ENCODE peak calls at places on chromosomes 13 and 19, in five cellular contexts. X is cardiac fibroblast, I is A549, J is HFFc6, U is fibroblast of pulmonary artery. K is an unnamed sample.

GRCh38 chr19:10805075-10805757 is 30.8 kb downstream of the TMED1 start:
- DNase-seq in X (no peak), I (no peak), J (no peak), U (no peak), K (no peak)

GRCh38 chr13:41054212-41054877 is 7.0 kb upstream of the WBP4 start:
- DNase-seq in X (peak), I (peak), J (peak), U (peak), K (peak)

GRCh38 chr13:71632721-71633120 is 234.3 kb downstream of the DACH1 start:
- DNase-seq in X (peak), I (no peak), J (no peak), U (peak), K (no peak)

GRCh38 chr19:49427855-49428546 is 2.8 kb downstream of the GFY start:
- DNase-seq in X (no peak), I (no peak), J (no peak), U (no peak), K (no peak)

GRCh38 chr13:114067886-114068722 is 64.3 kb downstream of the RASA3 start:
- DNase-seq in X (no peak), I (no peak), J (no peak), U (no peak), K (no peak)

GRCh38 chr13:76600086-76600485 is 286.1 kb downstream of the KCTD12 start:
- DNase-seq in X (peak), I (no peak), J (no peak), U (peak), K (peak)

GRCh38 chr19:3547301-3547731 is 8.3 kb downstream of the TEKTIP1 start:
- DNase-seq in X (no peak), I (no peak), J (no peak), U (peak), K (no peak)

GRCh38 chr19:7441468-7442146 is 47.2 kb downstream of the PEX11G start:
- DNase-seq in X (no peak), I (no peak), J (no peak), U (no peak), K (no peak)

GRCh38 chr19:58585442-58586130 is 12.5 kb upstream of the MZF1 start:
- DNase-seq in X (no peak), I (no peak), J (no peak), U (no peak), K (no peak)

GRCh38 chr13:74206061-74206561 is 71.9 kb upstream of the KLF12 start:
- DNase-seq in X (peak), I (no peak), J (peak), U (peak), K (peak)

GRCh38 chr19:1252221-1252817 is 3.9 kb downstream of the MIDN start:
- DNase-seq in X (peak), I (peak), J (peak), U (peak), K (peak)

GRCh38 chr13:86563308-86563707 is 764.1 kb upstream of the SLITRK6 start:
- DNase-seq in X (no peak), I (no peak), J (no peak), U (peak), K (peak)

GRCh38 chr13:26584713-26585112 is 27.2 kb downstream of the WASF3 start:
- DNase-seq in X (peak), I (no peak), J (peak), U (peak), K (peak)

GRCh38 chr19:342128-342455 is 2.5 kb downstream of the MIER2 start:
- DNase-seq in X (no peak), I (no peak), J (no peak), U (no peak), K (no peak)

GRCh38 chr19:52734893-52735661 is at the start of gene ZNF611:
- DNase-seq in X (peak), I (peak), J (peak), U (peak), K (peak)
- TF ChIP-seq CTCF in X (peak), I (peak), J (peak), U (peak), K (peak)

GRCh38 chr13:45728759-45729158 is 26.6 kb downstream of the CBY2 start:
- DNase-seq in X (no peak), I (peak), J (no peak), U (peak), K (no peak)
- TF ChIP-seq CTCF in X (peak), I (no peak), J (peak), U (peak), K (no peak)

DNA sequence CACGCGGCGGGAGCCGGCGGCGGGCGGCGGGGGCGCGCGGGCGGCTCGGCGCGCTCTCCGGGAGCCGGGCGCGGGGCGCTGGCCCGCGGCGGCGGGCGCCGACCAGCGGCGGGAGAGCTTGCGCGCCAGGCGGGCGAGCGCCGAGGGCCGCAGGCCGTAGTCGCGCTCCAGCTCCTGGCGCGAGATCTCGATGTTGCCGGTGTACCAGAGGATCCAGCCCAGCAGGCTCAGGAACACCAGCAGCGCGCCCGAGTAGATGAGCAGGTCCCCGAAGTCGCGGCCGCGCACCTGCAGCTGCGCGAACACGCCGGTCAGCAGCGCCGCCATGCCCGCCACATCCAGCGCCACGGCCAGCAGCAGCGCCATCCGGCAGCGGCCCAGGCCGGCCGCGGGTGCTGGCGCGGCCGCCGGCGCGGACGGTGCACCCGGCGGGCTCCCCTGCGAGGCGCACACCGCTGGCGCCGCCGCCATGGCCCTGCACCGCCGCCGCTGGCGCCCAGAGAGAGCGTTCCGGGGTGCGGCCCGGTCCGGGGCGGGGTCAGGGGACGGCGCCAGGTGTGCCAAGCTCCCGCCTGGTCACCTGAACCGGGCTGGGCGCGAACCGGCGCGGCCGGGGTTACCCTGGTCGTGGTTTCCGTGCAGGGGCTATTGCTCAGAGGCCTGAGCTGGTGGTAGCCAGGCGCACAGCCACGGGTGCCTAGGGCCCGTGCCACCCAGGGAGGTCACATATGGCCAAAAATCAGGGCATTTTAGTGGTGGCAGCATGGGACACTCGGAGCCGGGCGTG is at the start of gene TMEM238:
- DNase-seq in X (peak), I (peak), J (peak), U (peak), K (peak)
- TF ChIP-seq CTCF in X (no peak), I (peak), J (peak), U (no peak), K (no peak)

GRCh38 chr19:35081201-35081600 is 34.4 kb upstream of the FXYD3 start:
- DNase-seq in X (no peak), I (no peak), J (no peak), U (no peak), K (no peak)
- TF ChIP-seq CTCF in X (no peak), I (no peak), J (no peak), U (no peak), K (no peak)

GRCh38 chr13:38868870-38869269 is 121.8 kb downstream of the STOML3 start:
- DNase-seq in X (no peak), I (no peak), J (no peak), U (no peak), K (no peak)
- TF ChIP-seq CTCF in X (no peak), I (no peak), J (no peak), U (no peak), K (no peak)

GRCh38 chr19:5036733-5037681 is 68.1 kb downstream of the KDM4B start:
- DNase-seq in X (peak), I (no peak), J (peak), U (peak), K (peak)

GRCh38 chr19:5040544-5041167 is 71.7 kb downstream of the KDM4B start:
- DNase-seq in X (no peak), I (no peak), J (no peak), U (no peak), K (no peak)

GRCh38 chr19:5037936-5038335 is 69.0 kb downstream of the KDM4B start:
- DNase-seq in X (no peak), I (no peak), J (no peak), U (no peak), K (no peak)

GRCh38 chr19:5039642-5040543 is 71.0 kb downstream of the KDM4B start:
- DNase-seq in X (no peak), I (no peak), J (no peak), U (no peak), K (no peak)

DNA sequence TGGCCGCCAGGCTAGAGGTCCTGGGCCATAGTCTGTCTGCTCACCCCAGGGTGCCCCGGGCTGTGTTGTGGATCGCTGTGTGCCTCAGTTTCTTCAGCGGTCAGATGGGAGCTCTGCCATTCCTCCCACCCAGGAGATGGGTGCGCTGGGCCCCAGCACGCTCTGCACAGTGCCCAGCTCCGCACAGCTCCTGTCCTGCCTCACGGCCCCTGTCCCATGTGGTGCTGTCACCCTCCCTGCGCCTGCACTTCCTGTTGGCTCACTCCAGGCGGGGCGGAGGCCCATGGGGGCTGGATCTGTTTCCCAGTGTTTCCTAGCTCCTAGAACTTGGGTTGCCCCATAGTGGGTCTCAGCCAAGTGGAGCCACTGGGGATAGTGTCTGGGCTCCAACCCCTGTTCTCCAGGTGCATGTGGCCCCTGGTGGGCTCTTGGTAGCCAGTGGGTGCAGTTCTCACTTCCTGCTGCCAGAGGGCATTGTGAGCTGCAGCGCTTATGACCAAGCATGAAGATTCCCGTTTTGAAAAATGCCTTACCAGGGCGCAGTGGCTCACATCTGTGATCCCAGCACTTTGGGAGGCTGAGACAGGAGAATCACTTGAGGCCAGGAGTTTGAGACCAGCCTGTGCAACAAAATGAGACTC is 69.8 kb downstream of the KDM4B start:
- DNase-seq in X (peak), I (peak), J (no peak), U (peak), K (peak)
- TF ChIP-seq CTCF in X (peak), I (peak), J (peak), U (peak), K (peak)

DNA sequence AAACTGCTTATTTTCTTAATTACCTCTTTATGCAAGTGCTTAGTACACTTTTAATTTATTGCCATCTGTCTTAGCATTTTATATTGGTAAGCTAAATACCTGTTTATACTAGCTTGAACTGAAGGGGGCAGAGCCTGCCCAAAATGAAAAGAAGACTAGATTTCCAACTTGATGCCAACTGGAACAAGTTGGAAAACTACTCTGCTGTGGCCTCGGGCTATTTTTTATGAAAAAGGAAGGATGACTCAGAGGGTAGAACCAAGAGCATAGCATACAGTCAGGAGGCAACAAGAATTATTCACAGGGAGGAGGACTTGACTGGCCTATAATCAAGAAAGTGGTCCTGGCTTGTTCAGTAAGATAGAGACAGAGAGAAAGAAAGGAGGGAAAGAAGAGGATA is 150.3 kb downstream of the NDFIP2 start:
- DNase-seq in X (peak), I (peak), J (peak), U (peak), K (peak)
- TF ChIP-seq CTCF in X (peak), I (peak), J (peak), U (peak), K (peak)

GRCh38 chr13:110830800-110831371 is 84.0 kb downstream of the ANKRD10 start:
- DNase-seq in X (no peak), I (no peak), J (no peak), U (no peak), K (no peak)

GRCh38 chr13:110831437-110832204 is 83.2 kb downstream of the ANKRD10 start:
- DNase-seq in X (no peak), I (no peak), J (no peak), U (no peak), K (no peak)

GRCh38 chr13:110828705-110829104 is 86.2 kb downstream of the ANKRD10 start:
- DNase-seq in X (no peak), I (peak), J (no peak), U (no peak), K (no peak)

GRCh38 chr13:110830331-110830730 is 84.5 kb downstream of the ANKRD10 start:
- DNase-seq in X (no peak), I (no peak), J (no peak), U (no peak), K (no peak)

DNA sequence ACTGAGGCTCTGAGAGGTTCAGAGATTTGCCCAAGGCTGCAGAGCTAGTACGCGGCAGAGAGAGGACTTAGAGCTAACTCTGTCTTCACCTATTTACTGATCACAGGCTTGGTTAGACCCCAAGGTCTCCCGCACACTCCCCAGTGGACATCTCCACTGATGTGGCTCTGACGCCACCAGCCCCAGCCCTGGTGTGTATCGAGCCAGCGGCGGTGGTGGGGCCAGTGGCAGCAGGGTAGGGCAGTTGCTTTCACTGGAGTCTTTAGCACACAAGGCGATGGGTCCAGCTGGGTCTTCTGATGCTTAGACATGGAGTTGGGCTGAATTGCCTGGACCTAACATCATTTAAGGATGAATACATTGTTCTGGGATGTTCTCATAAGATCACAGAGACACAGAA is 85.4 kb downstream of the ANKRD10 start:
- DNase-seq in X (no peak), I (no peak), J (no peak), U (no peak), K (no peak)
- TF ChIP-seq CTCF in X (no peak), I (no peak), J (no peak), U (no peak), K (no peak)

GRCh38 chr13:30743319-30744055 is 8.1 kb downstream of the ALOX5AP start:
- DNase-seq in X (peak), I (peak), J (peak), U (peak), K (peak)
- TF ChIP-seq CTCF in X (no peak), I (no peak), J (no peak), U (no peak), K (peak)

K was measured in choroid plexus epithelial cell.